ENCODE peak calls at places on chromosomes 13 and 19, in six cellular contexts. H is PC-3, K is HCT116, I is neural progenitor cell, E is GM23248, T is SK-N-SH. F is an unnamed sample.

GRCh38 chr19:49017666-49018351 is 918 bp upstream of the LHB start:
- DNase-seq in H (peak), K (peak), I (peak), E (peak), T (peak), F (peak)

GRCh38 chr13:40994581-40995230 is 24.4 kb downstream of the ELF1 start:
- DNase-seq in H (no peak), K (no peak), I (no peak), E (no peak), T (no peak), F (peak)

GRCh38 chr13:101916758-101917474 is 464.4 kb downstream of the ITGBL1 start:
- DNase-seq in H (no peak), K (no peak), I (peak), E (no peak), T (peak), F (no peak)

GRCh38 chr13:36163809-36164308 is 32.7 kb upstream of the DCLK1 start:
- DNase-seq in H (peak), K (no peak), I (no peak), E (peak), T (peak), F (no peak)

GRCh38 chr13:32837307-32837972 is 178.8 kb upstream of the KL start:
- DNase-seq in H (peak), K (no peak), I (no peak), E (no peak), T (no peak), F (no peak)

GRCh38 chr13:113851826-113852535 is 11.9 kb downstream of the GAS6 start:
- DNase-seq in H (no peak), K (no peak), I (no peak), E (no peak), T (no peak), F (no peak)

GRCh38 chr13:49791753-49792549 is 531 bp downstream of the KPNA3 start:
- DNase-seq in H (peak), K (no peak), I (peak), E (peak), T (no peak), F (peak)

GRCh38 chr19:3508771-3509535 is 2.8 kb downstream of the FZR1 start:
- DNase-seq in H (peak), K (no peak), I (no peak), E (peak), T (no peak), F (no peak)

GRCh38 chr13:39607876-39608275 is 4.9 kb upstream of the LHFPL6 start:
- DNase-seq in H (no peak), K (no peak), I (no peak), E (no peak), T (no peak), F (no peak)

GRCh38 chr19:19271828-19272599 is 1.1 kb downstream of the TM6SF2 start:
- DNase-seq in H (no peak), K (no peak), I (no peak), E (no peak), T (peak), F (no peak)
- H3K9ac ChIP-seq in H (no peak), K (no peak), I (no peak), E (no peak), T (no peak), F (no peak)

DNA sequence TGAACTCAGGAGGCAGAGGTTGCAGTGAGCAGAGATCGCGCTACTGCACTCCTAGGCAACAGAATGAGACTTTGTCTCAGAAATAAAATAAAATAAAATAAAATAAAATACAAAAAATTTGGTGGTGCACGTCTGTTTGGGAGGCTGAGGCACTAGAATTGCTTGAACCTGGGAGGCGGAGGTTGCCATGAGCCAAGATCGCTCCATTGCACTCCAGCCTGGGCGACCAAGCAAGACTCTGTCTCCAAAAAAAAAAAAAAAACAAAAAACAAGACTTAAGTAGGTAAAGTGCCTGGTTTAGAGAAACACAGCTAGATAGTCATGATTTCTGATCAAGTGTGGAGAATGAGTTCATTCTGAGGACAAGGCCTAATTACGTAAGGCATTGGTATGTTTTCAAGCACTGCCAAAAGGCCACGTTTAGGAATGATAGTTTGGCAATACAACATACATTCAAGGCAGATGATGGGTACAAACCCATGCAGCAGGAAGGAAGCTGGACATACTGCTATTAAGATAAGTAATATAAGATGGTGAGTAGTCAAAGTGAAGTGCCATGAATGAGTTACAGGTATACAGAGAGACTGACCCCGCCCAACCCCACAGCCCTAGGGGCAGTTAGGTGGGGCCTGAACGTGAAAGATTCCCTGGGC is 4.8 kb upstream of the UCHL3 start:
- DNase-seq in H (peak), K (no peak), I (no peak), E (peak), T (no peak), F (no peak)
- TF ChIP-seq EZH2phosphoT487 in H (no peak), K (no peak), I (no peak), E (no peak), T (no peak), F (no peak)

DNA sequence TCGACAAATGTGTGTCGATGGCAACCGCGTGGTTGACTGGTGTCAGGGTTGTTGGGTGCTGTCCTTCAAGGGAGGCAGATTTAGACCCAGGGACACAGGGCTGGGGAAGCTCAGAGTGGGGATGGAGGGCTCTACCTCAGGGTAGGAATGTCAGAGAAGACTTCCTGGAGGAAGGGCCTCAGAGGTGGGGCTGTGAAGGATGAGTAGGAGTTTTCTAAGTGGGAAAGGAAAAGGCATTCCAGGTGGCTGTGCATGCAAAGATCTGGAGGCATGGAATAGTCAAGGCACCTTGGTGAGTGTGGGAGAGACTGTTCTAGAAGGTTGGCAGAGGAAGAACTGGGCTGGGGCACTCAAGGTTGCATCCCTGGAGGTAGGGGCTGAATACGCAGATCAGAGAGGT is 2.0 kb downstream of the NRTN start:
- DNase-seq in H (no peak), K (no peak), I (no peak), E (no peak), T (no peak), F (no peak)
- H2AFZ ChIP-seq in H (no peak), K (no peak), I (no peak), E (no peak), T (no peak), F (no peak)

GRCh38 chr19:45883881-45884681 is 1.9 kb downstream of the IRF2BP1 start:
- DNase-seq in H (no peak), K (no peak), I (no peak), E (no peak), T (peak), F (no peak)
- H3K9ac ChIP-seq in H (peak), K (no peak), I (no peak), E (peak), T (no peak), F (no peak)

GRCh38 chr19:15595069-15595468 is 19.9 kb upstream of the CYP4F8 start:
- DNase-seq in H (peak), K (peak), I (no peak), E (peak), T (no peak), F (no peak)
- TF ChIP-seq EZH2phosphoT487 in H (no peak), K (no peak), I (no peak), E (no peak), T (no peak), F (no peak)

GRCh38 chr19:45917421-45918091 is 3.0 kb upstream of the NANOS2 start:
- DNase-seq in H (no peak), K (no peak), I (no peak), E (no peak), T (no peak), F (no peak)

GRCh38 chr19:45922281-45922680 is 7.7 kb upstream of the NANOS2 start:
- DNase-seq in H (peak), K (peak), I (peak), E (peak), T (no peak), F (no peak)

GRCh38 chr19:45918721-45919120 is 4.1 kb upstream of the NANOS2 start:
- DNase-seq in H (no peak), K (no peak), I (no peak), E (no peak), T (no peak), F (no peak)

GRCh38 chr19:45919678-45920077 is 5.1 kb upstream of the NANOS2 start:
- DNase-seq in H (no peak), K (no peak), I (no peak), E (no peak), T (no peak), F (no peak)

GRCh38 chr19:45920458-45920857 is 5.9 kb upstream of the NANOS2 start:
- DNase-seq in H (no peak), K (no peak), I (no peak), E (no peak), T (no peak), F (no peak)
- H2AFZ ChIP-seq in H (no peak), K (no peak), I (no peak), E (no peak), T (no peak), F (no peak)

GRCh38 chr19:1145635-1146417 is 28.2 kb downstream of the SBNO2 start:
- DNase-seq in H (no peak), K (no peak), I (no peak), E (no peak), T (no peak), F (no peak)
- H3K9ac ChIP-seq in H (no peak), K (no peak), I (no peak), E (no peak), T (no peak), F (no peak)

DNA sequence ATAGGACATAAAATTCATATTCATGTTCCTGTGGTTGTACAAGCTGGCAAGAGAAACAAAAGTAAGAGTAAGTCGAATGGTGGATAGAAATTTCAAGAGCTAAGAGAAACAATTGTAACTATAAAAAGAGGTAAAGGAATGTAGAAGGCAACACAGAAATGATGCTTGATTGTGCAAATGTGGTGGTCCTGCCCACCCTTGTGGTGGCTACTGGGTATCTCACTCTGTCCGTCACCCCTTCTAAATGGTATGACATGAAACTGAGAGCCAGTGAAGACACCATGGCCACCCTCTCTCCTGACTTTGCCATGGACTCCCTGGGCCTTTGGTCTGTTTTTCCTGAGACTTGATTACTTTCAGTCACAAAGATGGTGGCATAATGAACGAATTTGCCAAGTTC is 925.9 kb upstream of the SLITRK6 start:
- DNase-seq in H (no peak), K (no peak), I (peak), E (no peak), T (peak), F (no peak)
- TF ChIP-seq EZH2phosphoT487 in H (no peak), K (no peak), I (no peak), E (no peak), T (no peak), F (no peak)

F was measured in MM.1S.